ENCODE peak calls at places on chromosome 12, in ten cellular contexts. B, Q, S, W, M, J, I, G, U and X are unnamed samples.

GRCh38 chr12:69792533-69792932 is 32.5 kb upstream of the MYRFL start:
- DNase-seq in S (no peak), J (no peak), B (no peak), U (no peak), Q (no peak), G (no peak), M (no peak), I (no peak), W (no peak), X (no peak)

GRCh38 chr12:466039-466438 is 6.3 kb downstream of the B4GALNT3 start:
- DNase-seq in G (no peak), U (no peak), S (no peak), W (no peak), B (no peak), Q (no peak), M (no peak), I (no peak), J (no peak), X (no peak)

GRCh38 chr12:52358575-52359350 is 8.5 kb downstream of the KRT85 start:
- DNase-seq in I (no peak), J (no peak), S (no peak), W (no peak), M (peak), G (no peak), U (no peak), Q (no peak), B (peak), X (no peak)

GRCh38 chr12:126193190-126193589 is 1128.0 kb downstream of the AACS start:
- DNase-seq in B (no peak), Q (no peak), I (no peak), G (no peak), M (no peak), J (no peak), U (no peak), S (no peak), W (no peak), X (no peak)

GRCh38 chr12:77054856-77055255 is 10.5 kb downstream of the E2F7 start:
- DNase-seq in B (no peak), U (no peak), I (no peak), G (no peak), S (no peak), M (no peak), J (no peak), W (no peak), Q (no peak), X (no peak)

GRCh38 chr12:45543887-45544286 is 185.6 kb upstream of the ARID2 start:
- DNase-seq in U (peak), W (peak), I (peak), G (peak), J (peak), S (peak), M (peak), B (peak), Q (no peak), X (peak)

GRCh38 chr12:121034906-121035305 is 4.1 kb downstream of the OASL start:
- DNase-seq in U (no peak), B (no peak), S (no peak), I (no peak), M (no peak), Q (no peak), G (no peak), J (no peak), W (no peak), X (no peak)

GRCh38 chr12:63922446-63922845 is 77.9 kb downstream of the SRGAP1 start:
- DNase-seq in Q (no peak), I (peak), J (no peak), B (no peak), G (peak), S (no peak), U (peak), W (no peak), M (no peak), X (peak)

GRCh38 chr12:25377475-25378179 is 126.9 kb upstream of the KRAS start:
- DNase-seq in G (peak), M (peak), U (peak), B (peak), I (peak), S (no peak), Q (no peak), J (no peak), W (no peak), X (peak)

GRCh38 chr12:57772429-57773322 is at the start of gene EEF1AKMT3:
- DNase-seq in U (peak), M (no peak), J (no peak), B (peak), I (no peak), S (no peak), Q (peak), G (peak), W (peak), X (peak)